ENCODE peak calls at places on chromosomes 7 and 10, in four cellular contexts. X is Peyer's patch, J is spleen, R is PC-9. Q is an unnamed sample.

GRCh38 chr10:117165557-117166419 is 27.7 kb upstream of the VAX1 start:
- DNase-seq in X (peak), J (no peak), R (no peak), Q (no peak)

GRCh38 chr10:22958338-22958737 is 30.5 kb downstream of the ARMC3 start:
- DNase-seq in X (no peak), J (no peak), R (peak), Q (no peak)

GRCh38 chr7:155667241-155667849 is 22.9 kb downstream of the RBM33 start:
- DNase-seq in X (no peak), R (no peak), J (no peak), Q (no peak)

GRCh38 chr7:142807855-142808460 is 37.2 kb downstream of the PRSS2 start:
- DNase-seq in X (no peak), R (peak), J (no peak), Q (no peak)

GRCh38 chr7:20019757-20020432 is 197.3 kb downstream of the MACC1 start:
- DNase-seq in J (no peak), R (no peak), X (no peak), Q (no peak)

GRCh38 chr7:137399827-137400823 is 56.6 kb upstream of the PTN start:
- DNase-seq in X (no peak), R (peak), J (no peak), Q (no peak)

GRCh38 chr7:79302281-79302680 is 151.2 kb downstream of the MAGI2 start:
- DNase-seq in J (no peak), X (no peak), R (no peak), Q (no peak)

GRCh38 chr10:50346947-50347346 is 95.6 kb upstream of the ASAH2 start:
- DNase-seq in R (no peak), X (no peak), J (no peak), Q (no peak)

GRCh38 chr10:60140681-60141632 is 234.6 kb upstream of the CCDC6 start:
- DNase-seq in X (peak), J (no peak), R (peak), Q (no peak)

GRCh38 chr7:8582723-8583122 is 149.3 kb downstream of the NXPH1 start:
- DNase-seq in X (no peak), R (no peak), J (peak), Q (no peak)

DNA sequence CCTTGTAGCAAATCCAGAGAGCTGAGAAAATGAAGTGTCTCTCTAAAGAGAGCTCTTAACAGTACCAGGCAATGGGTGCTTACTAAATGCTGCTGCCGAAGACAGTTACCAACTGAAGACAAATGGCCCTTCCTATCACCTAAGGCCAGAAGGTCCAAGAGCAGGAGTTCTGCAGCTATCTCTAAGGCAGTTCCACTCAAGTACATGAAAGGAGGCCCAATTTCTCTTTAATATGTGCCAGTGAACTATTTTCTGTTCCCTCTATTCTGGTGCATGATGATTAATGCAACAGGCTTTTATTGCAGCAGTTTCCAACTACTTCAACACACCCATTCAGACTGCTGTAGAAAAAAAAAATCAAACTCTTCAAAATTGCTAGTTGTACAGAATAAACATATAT is 122.5 kb downstream of the SLC25A13 start:
- DNase-seq in X (no peak), R (no peak), J (no peak), Q (no peak)
- TF ChIP-seq CTCF in X (no peak), R (no peak), J (no peak), Q (no peak)

GRCh38 chr10:95739046-95739445 is 16.9 kb upstream of the ENTPD1 start:
- DNase-seq in J (no peak), X (no peak), R (no peak), Q (no peak)

GRCh38 chr10:95745487-95745886 is 10.5 kb upstream of the ENTPD1 start:
- DNase-seq in X (no peak), R (no peak), J (no peak), Q (no peak)

GRCh38 chr10:95742962-95743535 is 12.9 kb upstream of the ENTPD1 start:
- DNase-seq in X (no peak), R (no peak), J (no peak), Q (no peak)

GRCh38 chr10:95742529-95742884 is 13.5 kb upstream of the ENTPD1 start:
- DNase-seq in R (no peak), X (no peak), J (no peak), Q (no peak)

DNA sequence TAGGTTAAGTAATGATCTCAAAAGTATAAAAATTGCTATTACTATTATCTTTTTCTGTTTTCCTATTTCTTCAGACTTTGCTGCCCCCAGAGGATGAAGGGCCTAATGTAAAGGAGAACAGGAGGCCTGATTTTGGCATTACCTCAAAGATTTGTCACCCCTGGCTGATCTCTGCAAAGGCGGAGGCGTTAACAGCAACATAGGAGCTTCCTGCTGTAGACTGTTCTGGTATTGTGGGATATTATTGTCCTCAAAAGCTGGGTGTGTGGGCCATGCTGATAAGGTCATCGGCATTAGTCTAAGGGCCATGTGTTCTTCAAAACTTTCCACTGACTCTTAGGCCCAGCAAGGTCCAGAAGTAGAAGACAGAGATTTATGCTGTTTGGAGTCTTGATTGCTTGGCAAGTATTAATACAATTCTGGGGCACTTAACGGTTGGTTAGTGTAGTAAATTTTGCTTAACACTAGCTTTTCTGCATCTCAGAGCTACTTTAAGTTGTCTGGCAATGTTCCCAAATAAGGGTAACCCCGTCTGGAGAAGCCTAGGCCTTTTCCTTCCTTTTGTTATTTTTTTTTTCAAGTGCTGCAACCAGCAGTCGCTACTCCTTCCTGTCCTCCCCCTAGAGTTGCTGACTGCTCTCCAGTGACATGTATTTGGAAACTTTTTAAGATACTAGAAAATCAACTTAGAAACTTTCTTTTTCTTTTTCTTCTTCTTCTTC is 14.0 kb upstream of the ENTPD1 start:
- DNase-seq in R (no peak), X (no peak), J (no peak), Q (no peak)
- TF ChIP-seq CTCF in R (no peak), X (peak), J (peak), Q (no peak)

DNA sequence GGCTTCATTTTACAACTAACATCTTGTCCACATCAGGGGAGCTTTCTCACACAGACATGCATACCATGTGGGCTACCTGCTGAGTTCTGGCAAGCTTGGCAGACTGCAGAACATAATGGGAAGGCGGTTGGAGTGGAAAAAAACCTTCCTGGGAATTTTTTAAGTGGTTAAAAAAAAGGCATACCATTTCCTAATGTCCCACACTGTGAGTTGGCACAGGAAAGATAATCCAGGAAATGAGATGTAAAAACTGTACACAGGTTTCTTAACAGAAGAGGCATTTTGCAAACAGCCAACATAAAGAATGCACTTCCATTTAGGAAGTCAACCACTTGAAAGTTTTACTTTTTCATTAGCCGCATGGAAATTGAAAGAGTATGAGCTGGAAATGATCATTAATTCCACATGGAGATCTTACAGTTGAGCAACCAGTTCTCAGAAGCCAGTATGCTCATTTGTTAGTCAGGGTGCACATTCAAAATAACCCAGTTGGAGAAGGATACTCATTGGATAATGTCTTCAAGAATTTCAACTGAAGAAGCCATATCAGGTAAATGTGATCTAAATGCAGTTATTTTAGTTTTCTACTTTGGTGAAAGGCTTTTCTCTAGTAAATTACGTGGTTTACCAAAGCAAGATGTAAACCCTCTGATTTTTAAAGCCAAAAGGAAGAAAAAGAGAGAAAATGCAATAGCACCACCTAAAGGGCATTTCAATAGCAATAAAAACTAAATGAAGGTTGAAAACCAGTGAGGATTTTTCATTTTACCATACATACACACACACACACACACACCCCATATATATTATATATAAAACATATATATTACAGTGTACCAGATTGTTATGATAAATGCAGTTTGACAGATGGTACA is 194.0 kb downstream of the TAX1BP1 start:
- DNase-seq in R (no peak), J (no peak), X (no peak), Q (no peak)
- TF ChIP-seq CTCF in R (peak), J (no peak), X (no peak), Q (peak)

GRCh38 chr7:149790146-149790548 is 16.8 kb upstream of the ZNF467 start:
- DNase-seq in X (no peak), R (no peak), J (peak), Q (peak)
- TF ChIP-seq CTCF in X (no peak), R (no peak), J (peak), Q (peak)

GRCh38 chr10:42975558-42976352 is 101.1 kb upstream of the RET start:
- DNase-seq in X (no peak), R (peak), J (peak), Q (no peak)
- TF ChIP-seq CTCF in X (no peak), R (peak), J (no peak), Q (no peak)

GRCh38 chr7:15168489-15168888 is 265.9 kb upstream of the DGKB start:
- DNase-seq in X (no peak), R (peak), J (no peak), Q (no peak)
- TF ChIP-seq CTCF in X (no peak), R (no peak), J (no peak), Q (no peak)

DNA sequence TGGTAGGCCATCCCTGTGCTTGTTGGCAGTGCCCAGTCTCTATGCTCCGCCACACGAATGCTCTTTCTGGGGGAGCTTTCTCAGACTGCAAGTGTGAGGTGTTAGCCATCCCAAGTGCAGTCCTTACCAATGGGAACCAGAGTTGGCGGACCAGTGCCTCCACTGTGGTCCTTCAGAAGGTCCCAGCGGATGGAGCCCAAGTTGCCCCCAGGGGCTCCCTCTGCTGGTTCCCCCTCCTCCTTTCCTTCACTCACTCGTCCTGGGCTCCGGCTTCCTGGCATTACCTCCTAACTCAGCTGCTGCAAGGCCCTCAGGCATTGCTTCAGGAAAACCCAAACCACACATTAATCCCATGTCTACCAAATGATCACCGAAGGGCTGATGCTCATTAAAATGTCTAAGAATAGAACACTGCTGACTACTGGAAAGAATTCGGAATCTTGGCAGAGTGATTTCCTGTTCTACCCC is 139.8 kb downstream of the CUBN start:
- DNase-seq in R (no peak), J (no peak), X (no peak), Q (no peak)
- TF ChIP-seq CTCF in R (no peak), J (no peak), X (no peak), Q (no peak)

GRCh38 chr7:1967512-1968396 is 265.0 kb downstream of the MAD1L1 start:
- DNase-seq in R (no peak), J (peak), X (no peak), Q (no peak)

GRCh38 chr7:1968397-1969111 is 264.2 kb downstream of the MAD1L1 start:
- DNase-seq in J (peak), X (no peak), R (no peak), Q (no peak)

GRCh38 chr7:1970895-1971294 is 261.9 kb downstream of the MAD1L1 start:
- DNase-seq in X (no peak), J (peak), R (no peak), Q (no peak)

GRCh38 chr7:1971946-1972654 is 260.6 kb downstream of the MAD1L1 start:
- DNase-seq in J (peak), R (no peak), X (no peak), Q (no peak)

DNA sequence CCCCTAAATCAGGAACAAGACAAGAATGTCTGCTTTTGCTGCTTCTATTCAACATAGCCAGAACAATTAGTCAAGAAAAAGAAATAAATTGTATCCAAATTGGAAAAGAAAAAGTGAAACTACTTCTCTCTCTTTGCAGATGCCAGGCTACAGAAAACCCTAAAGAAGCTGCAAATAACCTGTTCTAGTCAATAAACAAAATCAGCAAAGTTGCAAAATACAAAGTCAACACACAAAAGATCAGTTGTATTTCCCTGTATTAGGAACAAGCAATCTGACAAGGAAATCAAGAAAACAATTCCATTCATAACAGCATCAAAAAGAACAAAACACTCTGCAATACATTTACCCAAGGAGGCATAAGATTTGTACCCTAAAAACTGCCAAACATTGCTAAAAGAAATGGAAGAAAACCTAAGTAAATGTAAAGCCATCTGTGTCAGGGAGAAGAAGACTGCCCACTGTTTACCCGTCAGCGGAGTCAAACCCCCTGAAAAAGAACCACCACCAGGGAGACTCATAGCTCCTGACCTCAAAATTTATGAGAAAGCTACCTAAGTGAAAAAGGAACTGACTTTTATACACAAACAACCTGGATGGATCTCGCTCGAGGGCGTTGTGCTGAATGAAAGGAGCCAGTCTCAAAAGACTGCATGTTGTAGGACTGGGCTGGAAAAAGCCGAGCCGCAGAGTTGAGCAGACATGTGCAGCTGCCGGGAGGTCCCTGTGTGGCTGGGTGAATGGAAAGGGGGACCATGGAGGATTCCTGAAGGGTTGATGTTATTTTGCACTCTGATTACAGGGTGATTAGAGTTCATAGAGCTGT is 263.1 kb downstream of the MAD1L1 start:
- DNase-seq in J (peak), R (no peak), X (no peak), Q (no peak)
- TF ChIP-seq CTCF in J (no peak), R (no peak), X (no peak), Q (no peak)